ENCODE peak calls at places on chromosomes 7 and 10, in seven cellular contexts. H is SK-N-SH, U is endothelial cell of umbilical vein, O is transverse colon, W is GM23338, V is SK-N-MC, A is K562. Z is an unnamed sample.
A peak's percentile ranks its signal among the peaks of the same experiment; 100 is the strongest.

GRCh38 chr10:12656518-12657142 is 307.3 kb downstream of the CAMK1D start:
- DNase-seq in U (peak; percentile 58), O (no peak), W (peak; percentile 73), V (no peak), H (peak; percentile 56), A (peak; percentile 33), Z (no peak)

GRCh38 chr10:23610626-23611307 is 171.9 kb downstream of the OTUD1 start:
- DNase-seq in W (no peak), V (no peak), O (no peak), U (no peak), A (no peak), H (no peak), Z (no peak)

GRCh38 chr7:102973096-102973802 is 60.4 kb downstream of the LRRC17 start:
- DNase-seq in U (peak; percentile 91), W (peak; percentile 14), H (no peak), A (peak; percentile 50), V (no peak), O (no peak), Z (no peak)

GRCh38 chr7:117171106-117171505 is 151.8 kb downstream of the WNT2 start:
- DNase-seq in V (no peak), H (no peak), A (no peak), U (no peak), W (peak; percentile 59), O (no peak), Z (no peak)

GRCh38 chr7:140609646-140610045 is 31.0 kb downstream of the DENND2A start:
- DNase-seq in O (no peak), W (no peak), A (no peak), U (no peak), V (no peak), H (no peak), Z (no peak)

GRCh38 chr10:113056030-113056429 is 106.0 kb downstream of the TCF7L2 start:
- DNase-seq in O (no peak), V (no peak), A (no peak), W (no peak), H (no peak), U (no peak), Z (no peak)

GRCh38 chr10:34757933-34758332 is 57.2 kb downstream of the PARD3 start:
- DNase-seq in V (no peak), U (no peak), O (no peak), H (no peak), W (no peak), A (no peak), Z (no peak)

GRCh38 chr7:157010588-157011332 is at the start of gene MNX1:
- DNase-seq in W (peak; percentile 93), A (peak; percentile 99), O (peak; percentile 89), U (no peak), H (peak; percentile 71), V (no peak), Z (peak; percentile 23)

GRCh38 chr10:97916586-97916985 is 66.9 kb downstream of the GOLGA7B start:
- DNase-seq in U (no peak), O (no peak), W (no peak), A (no peak), V (no peak), H (no peak), Z (no peak)

GRCh38 chr10:13589316-13589715 is 2.6 kb downstream of the PRPF18 start:
- DNase-seq in V (no peak), U (no peak), W (peak; percentile 25), H (no peak), A (no peak), O (no peak), Z (no peak)

GRCh38 chr7:17371656-17372524 is 73.4 kb downstream of the AHR start:
- DNase-seq in H (no peak), O (no peak), W (no peak), A (no peak), U (peak; percentile 90), V (no peak), Z (no peak)

GRCh38 chr7:47103498-47104205 is 478.3 kb downstream of the TNS3 start:
- DNase-seq in H (no peak), A (peak; percentile 37), U (no peak), W (peak; percentile 3), V (no peak), O (no peak), Z (no peak)

GRCh38 chr7:26658080-26658697 is 206.2 kb downstream of the SKAP2 start:
- DNase-seq in V (no peak), O (no peak), H (no peak), A (no peak), U (no peak), W (peak; percentile 67), Z (no peak)

GRCh38 chr10:9253121-9253520 is 1198.6 kb downstream of the GATA3 start:
- DNase-seq in O (no peak), H (peak; percentile 23), V (no peak), W (no peak), A (no peak), U (peak; percentile 13), Z (no peak)

GRCh38 chr10:24722676-24723385 is 856 bp downstream of the ARHGAP21 start:
- DNase-seq in W (peak; percentile 67), A (peak; percentile 62), H (peak; percentile 84), U (peak; percentile 59), O (peak; percentile 53), V (no peak), Z (no peak)

GRCh38 chr10:123133511-123133910 is 2.3 kb upstream of the HMX3 start:
- DNase-seq in O (no peak), V (no peak), H (no peak), A (no peak), W (peak; percentile 62), U (no peak), Z (no peak)

GRCh38 chr10:123135415-123136141 is at the start of gene HMX3:
- DNase-seq in A (peak; percentile 69), W (peak; percentile 85), O (no peak), V (no peak), U (no peak), H (peak; percentile 57), Z (no peak)

GRCh38 chr10:123134058-123134914 is 1.5 kb upstream of the HMX3 start:
- DNase-seq in V (no peak), H (no peak), A (no peak), U (no peak), O (no peak), W (peak; percentile 52), Z (no peak)

GRCh38 chr10:123134915-123135414 is 805 bp upstream of the HMX3 start:
- DNase-seq in V (no peak), O (no peak), H (peak; percentile 59), A (peak; percentile 94), U (no peak), W (peak; percentile 42), Z (no peak)

DNA sequence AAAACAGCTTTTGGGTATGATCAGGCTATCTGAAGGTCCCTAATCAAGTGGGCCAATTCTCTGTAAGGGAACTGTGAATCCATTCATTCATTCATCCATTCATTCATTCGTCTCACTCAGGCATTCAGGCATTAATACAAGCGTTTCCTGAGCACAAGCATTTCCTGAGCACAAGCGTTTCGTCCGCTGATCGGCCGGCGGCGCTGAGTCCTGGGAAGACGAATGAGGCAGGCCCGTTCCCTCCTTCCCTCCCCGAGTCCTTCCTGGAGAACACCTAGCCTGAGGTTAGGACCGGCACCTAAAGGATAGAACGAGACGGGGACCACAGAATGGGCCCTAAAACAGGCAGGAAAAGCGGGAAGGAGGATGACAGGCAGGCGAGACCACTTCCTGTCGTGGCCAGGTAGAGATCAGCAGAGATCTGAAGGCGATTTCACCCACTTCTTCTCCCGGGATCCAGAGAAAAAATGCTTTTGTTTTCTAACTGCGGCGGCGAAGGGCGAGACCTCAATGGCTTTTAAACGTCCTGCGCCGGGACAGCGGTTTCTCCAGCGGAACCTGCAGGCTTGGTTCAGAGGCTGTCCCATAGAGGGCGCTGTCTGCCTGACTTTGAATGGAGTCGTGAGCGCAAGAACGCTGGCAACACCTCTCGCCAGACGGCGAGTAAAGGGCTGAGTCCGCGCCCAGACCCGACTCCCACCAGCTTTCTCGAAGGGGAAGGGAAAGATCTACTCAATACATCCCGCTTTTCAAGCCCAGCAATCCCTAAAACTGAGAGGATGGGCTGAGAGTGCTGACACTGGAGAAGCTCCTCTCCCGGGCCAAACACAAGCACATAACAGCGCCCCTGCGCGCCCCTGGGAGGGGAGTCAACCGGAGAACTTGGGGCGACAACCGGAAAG is 2.9 kb upstream of the HMX3 start:
- DNase-seq in V (no peak), A (peak; percentile 74), H (peak; percentile 89), U (peak; percentile 79), O (peak; percentile 88), W (peak; percentile 97), Z (peak; percentile 70)
- H3K4me3 ChIP-seq in V (no peak overlapping the region), A (no peak overlapping the region), H (peak overlapping the region; percentile 39), U (peak overlapping the region; percentile 12), O (no peak overlapping the region), W (peak overlapping the region; percentile 57), Z (no peak overlapping the region)

GRCh38 chr7:149126662-149127321 is 668 bp upstream of the ZNF425 start:
- DNase-seq in U (peak; percentile 58), O (peak; percentile 60), W (peak; percentile 37), A (peak; percentile 84), H (peak; percentile 91), V (no peak), Z (no peak)
- TF ChIP-seq POLR2AphosphoS5 in U (no peak), O (no peak), W (no peak), A (no peak), H (no peak), V (no peak), Z (no peak)

GRCh38 chr7:48274662-48275061 is 103.4 kb downstream of the ABCA13 start:
- DNase-seq in U (peak; percentile 58), V (no peak), O (no peak), W (no peak), A (no peak), H (no peak), Z (no peak)

DNA sequence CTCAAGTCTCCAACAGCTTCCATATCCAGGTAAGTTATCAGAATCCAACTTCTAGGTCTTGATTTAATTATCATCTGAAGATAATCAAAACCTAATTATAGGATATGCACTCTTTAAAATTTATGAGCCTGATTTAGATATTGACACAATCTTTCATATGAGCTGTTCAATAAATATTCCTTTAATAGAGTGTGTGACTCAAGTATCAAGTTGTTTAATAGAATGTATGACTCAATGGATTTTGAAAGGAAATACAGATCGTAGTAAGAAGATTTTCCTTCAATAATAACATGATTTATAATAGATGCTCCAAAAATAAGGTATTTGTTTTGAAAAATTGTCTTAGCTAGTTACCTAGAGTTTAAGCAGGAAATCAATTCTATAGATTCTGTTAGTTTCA is 97.8 kb downstream of the ABCA13 start:
- DNase-seq in U (no peak), O (no peak), A (no peak), V (no peak), H (no peak), W (no peak), Z (no peak)
- H3K27ac ChIP-seq in U (no peak overlapping the region), O (no peak overlapping the region), A (no peak overlapping the region), V (no peak overlapping the region), H (no peak overlapping the region), W (no peak overlapping the region), Z (no peak overlapping the region)

GRCh38 chr7:36151921-36152755 is 916 bp upstream of the EEPD1 start:
- DNase-seq in W (no peak), U (peak; percentile 3), V (peak; percentile 5), O (no peak), A (no peak), H (no peak), Z (no peak)

GRCh38 chr7:36155811-36156361 is 2.8 kb downstream of the EEPD1 start:
- DNase-seq in W (peak; percentile 34), A (no peak), V (no peak), H (peak; percentile 54), O (peak; percentile 47), U (no peak), Z (no peak)

GRCh38 chr7:36152756-36153570 is at the start of gene EEPD1:
- DNase-seq in A (peak; percentile 95), W (peak; percentile 98), O (peak; percentile 100), U (peak; percentile 99), H (peak; percentile 99), V (peak; percentile 92), Z (peak; percentile 99)

GRCh38 chr7:36153571-36154097 is 580 bp downstream of the EEPD1 start:
- DNase-seq in W (peak; percentile 41), U (no peak), A (no peak), O (no peak), H (no peak), V (no peak), Z (no peak)

GRCh38 chr7:36154255-36155212 is 1.5 kb downstream of the EEPD1 start:
- DNase-seq in H (no peak), U (no peak), W (peak; percentile 8), V (no peak), A (no peak), O (no peak), Z (no peak)
- H3K4me3 ChIP-seq in H (peak overlapping the region; percentile 87), U (no peak overlapping the region), W (peak overlapping the region; percentile 93), V (no peak overlapping the region), A (no peak overlapping the region), O (peak overlapping the region; percentile 84), Z (peak overlapping the region; percentile 87)